ENCODE peak calls at places on chromosomes 7 and 10, in six cellular contexts. One of them, this sample, is unnamed.

GRCh38 chr10:23630880-23631279 is 192.0 kb downstream of the OTUD1 start:
- DNase-seq in astrocyte: no peak
- DNase-seq in upper lobe of right lung: no peak
- DNase-seq in right lobe of liver: no peak
- DNase-seq in tibial artery: no peak
- DNase-seq in spleen: no peak
- DNase-seq in this sample: peak

GRCh38 chr7:131108212-131108980 is 219.3 kb upstream of the MKLN1 start:
- DNase-seq in astrocyte: no peak
- DNase-seq in upper lobe of right lung: no peak
- DNase-seq in right lobe of liver: no peak
- DNase-seq in tibial artery: no peak
- DNase-seq in spleen: peak
- DNase-seq in this sample: peak

GRCh38 chr10:132618158-132618924 is 80.8 kb downstream of the INPP5A start:
- DNase-seq in astrocyte: no peak
- DNase-seq in upper lobe of right lung: no peak
- DNase-seq in right lobe of liver: no peak
- DNase-seq in tibial artery: no peak
- DNase-seq in spleen: no peak
- DNase-seq in this sample: peak

GRCh38 chr7:105653441-105654005 is 72.2 kb upstream of the EFCAB10 start:
- DNase-seq in astrocyte: no peak
- DNase-seq in upper lobe of right lung: no peak
- DNase-seq in right lobe of liver: no peak
- DNase-seq in tibial artery: no peak
- DNase-seq in spleen: no peak
- DNase-seq in this sample: no peak

GRCh38 chr7:6393667-6394056 is 54.1 kb downstream of the DAGLB start:
- DNase-seq in astrocyte: no peak
- DNase-seq in upper lobe of right lung: no peak
- DNase-seq in right lobe of liver: no peak
- DNase-seq in tibial artery: no peak
- DNase-seq in spleen: peak
- DNase-seq in this sample: no peak

GRCh38 chr10:31683682-31684081 is 244.9 kb downstream of the ARHGAP12 start:
- DNase-seq in astrocyte: no peak
- DNase-seq in upper lobe of right lung: no peak
- DNase-seq in right lobe of liver: no peak
- DNase-seq in tibial artery: no peak
- DNase-seq in spleen: no peak
- DNase-seq in this sample: no peak

GRCh38 chr10:44787480-44788075 is 123.6 kb upstream of the TMEM72 start:
- DNase-seq in astrocyte: peak
- DNase-seq in upper lobe of right lung: no peak
- DNase-seq in right lobe of liver: no peak
- DNase-seq in tibial artery: no peak
- DNase-seq in spleen: no peak
- DNase-seq in this sample: no peak

GRCh38 chr7:128210036-128210347 is 31.1 kb upstream of the LEP start:
- DNase-seq in astrocyte: no peak
- DNase-seq in upper lobe of right lung: no peak
- DNase-seq in right lobe of liver: peak
- DNase-seq in tibial artery: no peak
- DNase-seq in spleen: no peak
- DNase-seq in this sample: no peak

GRCh38 chr7:141974831-141975230 is 1.3 kb upstream of the TAS2R38 start:
- DNase-seq in astrocyte: no peak
- DNase-seq in upper lobe of right lung: no peak
- DNase-seq in right lobe of liver: no peak
- DNase-seq in tibial artery: no peak
- DNase-seq in spleen: no peak
- DNase-seq in this sample: no peak

GRCh38 chr7:87628780-87629569 is 777 bp downstream of the RUNDC3B start:
- DNase-seq in astrocyte: no peak
- DNase-seq in upper lobe of right lung: peak
- DNase-seq in right lobe of liver: peak
- DNase-seq in tibial artery: no peak
- DNase-seq in spleen: peak
- DNase-seq in this sample: no peak

GRCh38 chr7:129553861-129554530 is 51.7 kb downstream of the SMKR1 start:
- DNase-seq in astrocyte: peak
- DNase-seq in upper lobe of right lung: no peak
- DNase-seq in right lobe of liver: no peak
- DNase-seq in tibial artery: no peak
- DNase-seq in spleen: no peak
- DNase-seq in this sample: peak

GRCh38 chr10:110774069-110775021 is 97.4 kb upstream of the PDCD4 start:
- DNase-seq in astrocyte: peak
- DNase-seq in upper lobe of right lung: no peak
- DNase-seq in right lobe of liver: no peak
- DNase-seq in tibial artery: no peak
- DNase-seq in spleen: no peak
- DNase-seq in this sample: peak

GRCh38 chr7:95509199-95509598 is 23.5 kb downstream of the ASB4 start:
- DNase-seq in astrocyte: peak
- DNase-seq in upper lobe of right lung: no peak
- DNase-seq in right lobe of liver: no peak
- DNase-seq in tibial artery: no peak
- DNase-seq in spleen: no peak
- DNase-seq in this sample: peak

GRCh38 chr10:78194539-78195402 is 161.1 kb downstream of the RPS24 start:
- DNase-seq in astrocyte: no peak
- DNase-seq in upper lobe of right lung: no peak
- DNase-seq in right lobe of liver: no peak
- DNase-seq in tibial artery: no peak
- DNase-seq in spleen: no peak
- DNase-seq in this sample: no peak

GRCh38 chr10:7610651-7611389 is 55.9 kb downstream of the ITIH5 start:
- DNase-seq in astrocyte: peak
- DNase-seq in upper lobe of right lung: no peak
- DNase-seq in right lobe of liver: no peak
- DNase-seq in tibial artery: peak
- DNase-seq in spleen: no peak
- DNase-seq in this sample: peak

GRCh38 chr7:157499121-157499834 is 162.5 kb downstream of the DNAJB6 start:
- DNase-seq in astrocyte: no peak
- DNase-seq in upper lobe of right lung: peak
- DNase-seq in right lobe of liver: peak
- DNase-seq in tibial artery: peak
- DNase-seq in spleen: peak
- DNase-seq in this sample: no peak

GRCh38 chr7:27098493-27099223 is 2.9 kb upstream of the HOXA1 start:
- DNase-seq in astrocyte: peak
- DNase-seq in upper lobe of right lung: no peak
- DNase-seq in right lobe of liver: no peak
- DNase-seq in tibial artery: no peak
- DNase-seq in spleen: no peak
- DNase-seq in this sample: peak

GRCh38 chr10:64430690-64431323 is 909.6 kb downstream of the REEP3 start:
- DNase-seq in astrocyte: no peak
- DNase-seq in upper lobe of right lung: no peak
- DNase-seq in right lobe of liver: no peak
- DNase-seq in tibial artery: no peak
- DNase-seq in spleen: no peak
- DNase-seq in this sample: peak

GRCh38 chr7:2629740-2630681 is 1.8 kb upstream of the TTYH3 start:
- DNase-seq in astrocyte: no peak
- DNase-seq in upper lobe of right lung: no peak
- DNase-seq in right lobe of liver: peak
- DNase-seq in tibial artery: no peak
- DNase-seq in spleen: no peak
- DNase-seq in this sample: peak

GRCh38 chr10:132504501-132505272 is 32.9 kb upstream of the INPP5A start:
- DNase-seq in astrocyte: no peak
- DNase-seq in upper lobe of right lung: peak
- DNase-seq in right lobe of liver: peak
- DNase-seq in tibial artery: peak
- DNase-seq in spleen: peak
- DNase-seq in this sample: no peak

GRCh38 chr10:69974551-69975155 is 78.0 kb upstream of the MACROH2A2 start:
- DNase-seq in astrocyte: peak
- DNase-seq in upper lobe of right lung: no peak
- DNase-seq in right lobe of liver: no peak
- DNase-seq in tibial artery: no peak
- DNase-seq in spleen: no peak
- DNase-seq in this sample: peak

GRCh38 chr10:76553700-76554470 is 1083.7 kb downstream of the KCNMA1 start:
- DNase-seq in astrocyte: no peak
- DNase-seq in upper lobe of right lung: no peak
- DNase-seq in right lobe of liver: no peak
- DNase-seq in tibial artery: no peak
- DNase-seq in spleen: no peak
- DNase-seq in this sample: peak

GRCh38 chr7:127733976-127734375 is 82.0 kb downstream of the SND1 start:
- DNase-seq in astrocyte: peak
- DNase-seq in upper lobe of right lung: no peak
- DNase-seq in right lobe of liver: no peak
- DNase-seq in tibial artery: no peak
- DNase-seq in spleen: no peak
- DNase-seq in this sample: peak

GRCh38 chr7:135678612-135679575 is 16.6 kb downstream of the STMP1 start:
- DNase-seq in astrocyte: peak
- DNase-seq in upper lobe of right lung: peak
- DNase-seq in right lobe of liver: peak
- DNase-seq in tibial artery: peak
- DNase-seq in spleen: no peak
- DNase-seq in this sample: peak

GRCh38 chr10:129123428-129123827 is 343.6 kb upstream of the MGMT start:
- DNase-seq in astrocyte: no peak
- DNase-seq in upper lobe of right lung: no peak
- DNase-seq in right lobe of liver: no peak
- DNase-seq in tibial artery: no peak
- DNase-seq in spleen: no peak
- DNase-seq in this sample: no peak

GRCh38 chr10:102804382-102804781 is 32.8 kb downstream of the CYP17A1 start:
- DNase-seq in astrocyte: no peak
- DNase-seq in upper lobe of right lung: no peak
- DNase-seq in right lobe of liver: no peak
- DNase-seq in tibial artery: no peak
- DNase-seq in spleen: no peak
- DNase-seq in this sample: no peak
- H3K4me3 ChIP-seq in astrocyte: no peak
- H3K4me3 ChIP-seq in upper lobe of right lung: no peak
- H3K4me3 ChIP-seq in right lobe of liver: no peak
- H3K4me3 ChIP-seq in tibial artery: no peak
- H3K4me3 ChIP-seq in spleen: no peak
- H3K4me3 ChIP-seq in this sample: no peak

DNA sequence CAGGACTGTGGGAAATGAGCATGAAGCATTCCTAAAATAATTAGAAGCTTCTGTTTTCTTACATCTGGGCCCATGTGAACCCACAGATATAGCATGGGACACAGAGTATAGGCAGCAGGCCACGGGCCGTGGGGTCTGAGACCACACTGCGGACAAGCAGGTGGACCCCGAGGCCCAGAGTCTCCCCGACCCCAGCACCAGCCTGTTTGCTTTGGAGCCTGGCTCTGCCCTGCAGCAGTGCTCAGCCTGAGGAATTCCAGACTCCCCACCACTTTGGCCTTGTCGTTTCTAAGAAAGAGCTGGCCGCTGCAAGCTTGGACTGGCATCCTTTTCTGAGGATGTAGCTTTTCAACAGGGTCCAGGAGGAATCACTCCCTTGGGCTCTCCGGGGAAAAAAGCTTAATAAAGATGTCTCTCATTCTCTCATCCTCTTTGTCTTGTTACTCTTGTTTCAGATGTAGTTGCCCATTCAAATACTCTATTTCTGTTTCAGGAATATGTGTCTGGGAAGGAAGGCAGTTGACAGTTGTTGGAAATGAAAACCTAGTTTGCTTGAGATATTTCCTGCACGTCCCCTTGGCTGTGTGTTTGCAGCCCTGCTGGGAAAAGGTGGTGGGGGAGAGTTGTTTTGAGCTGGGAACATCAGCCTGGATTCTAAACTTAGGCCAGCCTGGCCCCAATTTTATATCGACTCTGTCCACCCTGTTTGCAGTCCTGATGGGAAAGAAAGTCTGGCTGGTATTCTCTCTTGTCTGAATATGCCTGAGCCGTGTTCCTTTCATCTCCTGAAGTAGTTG is 178.9 kb downstream of the CCDC3 start:
- DNase-seq in astrocyte: no peak
- DNase-seq in upper lobe of right lung: no peak
- DNase-seq in right lobe of liver: no peak
- DNase-seq in tibial artery: no peak
- DNase-seq in spleen: peak
- DNase-seq in this sample: no peak
- H3K4me3 ChIP-seq in astrocyte: no peak
- H3K4me3 ChIP-seq in upper lobe of right lung: no peak
- H3K4me3 ChIP-seq in right lobe of liver: no peak
- H3K4me3 ChIP-seq in tibial artery: no peak
- H3K4me3 ChIP-seq in spleen: no peak
- H3K4me3 ChIP-seq in this sample: no peak

DNA sequence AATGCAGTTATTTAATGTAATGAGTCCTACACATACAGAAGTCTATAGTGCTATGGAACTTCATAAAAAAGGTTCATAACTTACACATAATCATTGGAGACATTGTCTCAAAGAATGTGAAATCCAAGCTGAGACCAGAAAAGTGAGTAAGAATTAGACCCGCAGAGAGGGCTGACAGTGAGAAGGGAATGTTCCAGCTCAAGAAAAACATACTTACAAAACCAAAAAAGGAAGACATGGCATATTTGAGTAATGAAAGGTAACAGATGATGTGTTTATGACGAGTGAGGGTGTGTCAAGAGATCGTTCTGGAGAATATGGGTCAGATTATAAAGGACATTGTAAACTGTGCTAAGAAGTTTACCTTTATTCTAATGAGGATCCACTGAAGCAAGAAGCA is 566.5 kb downstream of the ATRNL1 start:
- DNase-seq in astrocyte: peak
- DNase-seq in upper lobe of right lung: no peak
- DNase-seq in right lobe of liver: no peak
- DNase-seq in tibial artery: no peak
- DNase-seq in spleen: no peak
- DNase-seq in this sample: no peak
- H3K4me3 ChIP-seq in astrocyte: no peak
- H3K4me3 ChIP-seq in upper lobe of right lung: no peak
- H3K4me3 ChIP-seq in right lobe of liver: no peak
- H3K4me3 ChIP-seq in tibial artery: no peak
- H3K4me3 ChIP-seq in spleen: no peak
- H3K4me3 ChIP-seq in this sample: no peak

GRCh38 chr10:101015582-101015973 is 15.4 kb downstream of the PDZD7 start:
- DNase-seq in astrocyte: no peak
- DNase-seq in upper lobe of right lung: no peak
- DNase-seq in right lobe of liver: no peak
- DNase-seq in tibial artery: no peak
- DNase-seq in spleen: no peak
- DNase-seq in this sample: no peak

GRCh38 chr10:101014230-101014884 is 14.7 kb downstream of the LZTS2 start:
- DNase-seq in astrocyte: no peak
- DNase-seq in upper lobe of right lung: peak
- DNase-seq in right lobe of liver: peak
- DNase-seq in tibial artery: peak
- DNase-seq in spleen: peak
- DNase-seq in this sample: peak

GRCh38 chr10:101013365-101013825 is 13.8 kb downstream of the LZTS2 start:
- DNase-seq in astrocyte: no peak
- DNase-seq in upper lobe of right lung: no peak
- DNase-seq in right lobe of liver: no peak
- DNase-seq in tibial artery: no peak
- DNase-seq in spleen: no peak
- DNase-seq in this sample: no peak

GRCh38 chr10:101016814-101017213 is 14.1 kb downstream of the PDZD7 start:
- DNase-seq in astrocyte: no peak
- DNase-seq in upper lobe of right lung: no peak
- DNase-seq in right lobe of liver: no peak
- DNase-seq in tibial artery: no peak
- DNase-seq in spleen: no peak
- DNase-seq in this sample: no peak

GRCh38 chr10:101014966-101015581 is 15.5 kb downstream of the LZTS2 start:
- DNase-seq in astrocyte: peak
- DNase-seq in upper lobe of right lung: no peak
- DNase-seq in right lobe of liver: no peak
- DNase-seq in tibial artery: no peak
- DNase-seq in spleen: no peak
- DNase-seq in this sample: peak
- H3K4me3 ChIP-seq in astrocyte: no peak
- H3K4me3 ChIP-seq in upper lobe of right lung: no peak
- H3K4me3 ChIP-seq in right lobe of liver: no peak
- H3K4me3 ChIP-seq in tibial artery: no peak
- H3K4me3 ChIP-seq in spleen: no peak
- H3K4me3 ChIP-seq in this sample: no peak